ENCODE peak calls at places on chromosomes 5 and 9, in six cellular contexts. A is lower leg skin, L is H9, D is endothelial cell, M is thoracic aorta, B is pancreas. E is an unnamed sample.

GRCh38 chr5:154058055-154059038 is 19.6 kb downstream of the MFAP3 start:
- DNase-seq in L (no peak), B (no peak), D (no peak), M (no peak), A (no peak), E (no peak)

GRCh38 chr9:132507670-132508469 is 74.5 kb upstream of the BARHL1 start:
- DNase-seq in M (no peak), L (peak), A (peak), B (no peak), D (peak), E (peak)

GRCh38 chr5:33049298-33049697 is 338.2 kb downstream of the NPR3 start:
- DNase-seq in L (no peak), B (no peak), D (no peak), M (no peak), A (no peak), E (no peak)

GRCh38 chr5:10381805-10382204 is 28.3 kb downstream of the MARCHF6 start:
- DNase-seq in L (no peak), B (no peak), D (no peak), M (no peak), A (no peak), E (no peak)

GRCh38 chr5:133934822-133935793 is 33.3 kb downstream of the C5orf15 start:
- DNase-seq in D (no peak), A (no peak), M (no peak), L (no peak), B (no peak), E (no peak)

GRCh38 chr9:38057416-38058195 is 11.4 kb downstream of the SHB start:
- DNase-seq in M (no peak), B (peak), A (no peak), L (no peak), D (no peak), E (no peak)

GRCh38 chr9:137273616-137274320 is 3.8 kb upstream of the TOR4A start:
- DNase-seq in M (no peak), D (no peak), A (no peak), B (no peak), L (peak), E (no peak)

GRCh38 chr5:157463621-157464407 is 3.8 kb downstream of the NIPAL4 start:
- DNase-seq in B (no peak), L (no peak), M (no peak), D (no peak), A (peak), E (no peak)

GRCh38 chr5:109805882-109806281 is 116.2 kb downstream of the MAN2A1 start:
- DNase-seq in A (no peak), D (no peak), M (no peak), L (no peak), B (no peak), E (no peak)

GRCh38 chr5:150706776-150707390 is 6.0 kb upstream of the RBM22 start:
- DNase-seq in L (no peak), B (no peak), M (no peak), A (no peak), D (no peak), E (no peak)

GRCh38 chr9:114836769-114837168 is 30.9 kb upstream of the TNFSF15 start:
- DNase-seq in L (no peak), D (no peak), B (no peak), M (no peak), A (no peak), E (no peak)

GRCh38 chr5:149487672-149488071 is 63.6 kb downstream of the CSNK1A1 start:
- DNase-seq in L (peak), M (no peak), A (no peak), B (no peak), D (no peak), E (no peak)

GRCh38 chr5:56145511-56145910 is 87.6 kb downstream of the ANKRD55 start:
- DNase-seq in L (no peak), A (no peak), M (no peak), D (no peak), B (no peak), E (no peak)

GRCh38 chr9:73611072-73611471 is 459.4 kb downstream of the ANXA1 start:
- DNase-seq in A (no peak), L (no peak), B (no peak), M (no peak), D (no peak), E (no peak)

GRCh38 chr5:132225165-132226032 is 2.3 kb downstream of the P4HA2 start:
- DNase-seq in M (peak), D (no peak), L (peak), A (peak), B (peak), E (peak)

GRCh38 chr9:4464911-4465513 is 25.3 kb upstream of the SLC1A1 start:
- DNase-seq in L (no peak), D (no peak), A (no peak), B (no peak), M (no peak), E (no peak)

GRCh38 chr5:55031492-55031891 is 7.4 kb downstream of the GZMK start:
- DNase-seq in D (no peak), M (no peak), L (no peak), A (no peak), B (no peak), E (no peak)

GRCh38 chr5:177495243-177496060 is 2.0 kb downstream of the PDLIM7 start:
- DNase-seq in A (no peak), L (peak), M (peak), D (peak), B (peak), E (no peak)

GRCh38 chr5:163622796-163623195 is 117.4 kb downstream of the MAT2B start:
- DNase-seq in A (no peak), L (no peak), M (no peak), D (no peak), B (no peak), E (no peak)

GRCh38 chr9:2662496-2662895 is 40.9 kb downstream of the VLDLR start:
- DNase-seq in D (peak), L (peak), B (no peak), M (no peak), A (no peak), E (no peak)

GRCh38 chr5:66967826-66968262 is 228.8 kb downstream of the CD180 start:
- DNase-seq in B (no peak), M (no peak), L (no peak), D (no peak), A (no peak), E (no peak)

GRCh38 chr9:123940721-123941534 is 11.0 kb upstream of the DENND1A start:
- DNase-seq in M (no peak), B (no peak), D (no peak), A (peak), L (no peak), E (no peak)
- TF ChIP-seq CTCF in M (no peak), B (no peak), D (no peak), A (no peak), L (peak), E (no peak)

DNA sequence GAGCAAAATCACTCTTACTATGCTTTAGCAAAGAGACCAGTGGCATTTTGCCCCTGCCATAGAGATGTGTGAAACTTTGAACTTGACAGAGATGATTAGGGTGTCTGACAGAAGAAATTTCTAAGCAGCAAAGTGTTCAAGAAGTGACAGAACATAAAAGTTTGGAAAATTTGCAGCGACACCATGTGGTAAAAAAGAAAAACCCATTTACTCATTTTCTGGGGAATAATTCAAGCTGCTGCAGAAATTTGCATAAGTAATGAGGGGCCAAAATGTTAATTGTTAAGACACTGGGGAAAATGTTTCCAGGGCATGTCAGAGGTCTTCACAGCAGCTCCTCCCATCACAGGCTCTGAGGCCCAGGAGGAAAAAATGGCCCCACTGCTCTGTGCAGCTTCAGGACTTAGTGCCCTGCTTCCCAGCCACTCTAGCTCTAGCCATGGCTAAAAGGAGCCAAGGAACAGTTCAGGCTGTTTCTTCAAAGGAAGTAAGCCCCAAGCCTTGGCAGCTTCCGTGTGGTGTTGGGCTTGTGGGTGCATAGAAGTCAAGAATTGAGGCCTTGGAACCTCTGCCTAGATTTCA is 6.1 kb upstream of the AP3B1 start:
- DNase-seq in A (no peak), M (no peak), B (no peak), D (no peak), L (no peak), E (no peak)
- TF ChIP-seq CTCF in A (no peak), M (peak), B (peak), D (peak), L (peak), E (no peak)

GRCh38 chr5:93150311-93151012 is 430.6 kb downstream of the NR2F1-AS1 start:
- DNase-seq in B (no peak), D (no peak), A (no peak), L (no peak), M (no peak), E (no peak)
- TF ChIP-seq CTCF in B (no peak), D (no peak), A (no peak), L (no peak), M (no peak), E (no peak)

GRCh38 chr5:80276186-80276585 is 20.3 kb upstream of the SERINC5 start:
- DNase-seq in A (no peak), B (no peak), D (no peak), M (no peak), L (no peak), E (no peak)

GRCh38 chr5:80269991-80270438 is 14.2 kb upstream of the SERINC5 start:
- DNase-seq in M (no peak), D (no peak), L (no peak), A (no peak), B (no peak), E (no peak)

GRCh38 chr5:80275347-80275746 is 19.5 kb upstream of the SERINC5 start:
- DNase-seq in A (no peak), M (no peak), L (peak), D (peak), B (no peak), E (no peak)
- TF ChIP-seq CTCF in A (no peak), M (no peak), L (peak), D (peak), B (no peak), E (no peak)